ENCODE peak calls at places on chromosomes 2 and 18, in seven cellular contexts. One of them, this sample, is unnamed.

GRCh38 chr2:145930318-145930717 is 1410.4 kb upstream of the ZEB2 start:
- DNase-seq in GM20000: no peak
- DNase-seq in left cardiac atrium: no peak
- DNase-seq in fibroblast of mammary gland: no peak
- DNase-seq in dorsolateral prefrontal cortex: no peak
- DNase-seq in NT2/D1: no peak
- DNase-seq in adrenal gland: no peak
- DNase-seq in this sample: no peak

GRCh38 chr2:88857274-88857741 is 165.8 kb downstream of the RPIA start:
- DNase-seq in dorsolateral prefrontal cortex: no peak
- DNase-seq in fibroblast of mammary gland: no peak
- DNase-seq in GM20000: no peak
- DNase-seq in adrenal gland: no peak
- DNase-seq in NT2/D1: no peak
- DNase-seq in left cardiac atrium: no peak
- DNase-seq in this sample: no peak

GRCh38 chr2:233847248-233847898 is 7.0 kb downstream of the HJURP start:
- DNase-seq in adrenal gland: no peak
- DNase-seq in GM20000: no peak
- DNase-seq in left cardiac atrium: no peak
- DNase-seq in fibroblast of mammary gland: no peak
- DNase-seq in NT2/D1: no peak
- DNase-seq in dorsolateral prefrontal cortex: no peak
- DNase-seq in this sample: no peak

GRCh38 chr2:174835797-174836255 is 71.6 kb upstream of the CHRNA1 start:
- DNase-seq in fibroblast of mammary gland: peak; percentile 99
- DNase-seq in NT2/D1: peak; percentile 78
- DNase-seq in dorsolateral prefrontal cortex: no peak
- DNase-seq in adrenal gland: no peak
- DNase-seq in left cardiac atrium: no peak
- DNase-seq in GM20000: peak; percentile 21
- DNase-seq in this sample: peak; percentile 41

GRCh38 chr2:1990724-1991123 is 246.4 kb upstream of the PXDN start:
- DNase-seq in dorsolateral prefrontal cortex: peak; percentile 94
- DNase-seq in fibroblast of mammary gland: no peak
- DNase-seq in left cardiac atrium: peak; percentile 49
- DNase-seq in GM20000: no peak
- DNase-seq in NT2/D1: no peak
- DNase-seq in adrenal gland: peak; percentile 13
- DNase-seq in this sample: no peak

GRCh38 chr2:101253713-101254085 is 1.0 kb downstream of the CNOT11 start:
- DNase-seq in GM20000: no peak
- DNase-seq in fibroblast of mammary gland: peak; percentile 7
- DNase-seq in NT2/D1: no peak
- DNase-seq in dorsolateral prefrontal cortex: no peak
- DNase-seq in adrenal gland: no peak
- DNase-seq in left cardiac atrium: no peak
- DNase-seq in this sample: no peak

GRCh38 chr2:28906376-28906775 is 11.9 kb downstream of the WDR43 start:
- DNase-seq in NT2/D1: no peak
- DNase-seq in adrenal gland: no peak
- DNase-seq in dorsolateral prefrontal cortex: no peak
- DNase-seq in fibroblast of mammary gland: no peak
- DNase-seq in GM20000: no peak
- DNase-seq in left cardiac atrium: no peak
- DNase-seq in this sample: no peak

GRCh38 chr2:45626387-45627010 is 15.4 kb upstream of the SRBD1 start:
- DNase-seq in GM20000: no peak
- DNase-seq in adrenal gland: no peak
- DNase-seq in fibroblast of mammary gland: no peak
- DNase-seq in left cardiac atrium: no peak
- DNase-seq in NT2/D1: no peak
- DNase-seq in dorsolateral prefrontal cortex: no peak
- DNase-seq in this sample: no peak

GRCh38 chr2:200432296-200432695 is 77.6 kb downstream of the KCTD18 start:
- DNase-seq in dorsolateral prefrontal cortex: no peak
- DNase-seq in left cardiac atrium: no peak
- DNase-seq in NT2/D1: no peak
- DNase-seq in adrenal gland: no peak
- DNase-seq in GM20000: no peak
- DNase-seq in fibroblast of mammary gland: peak; percentile 77
- DNase-seq in this sample: no peak

GRCh38 chr2:215466097-215466909 is 30.4 kb upstream of the FN1 start:
- DNase-seq in fibroblast of mammary gland: peak; percentile 72
- DNase-seq in dorsolateral prefrontal cortex: no peak
- DNase-seq in NT2/D1: no peak
- DNase-seq in adrenal gland: no peak
- DNase-seq in GM20000: no peak
- DNase-seq in left cardiac atrium: peak; percentile 29
- DNase-seq in this sample: no peak

GRCh38 chr2:239465017-239466001 is 64.5 kb upstream of the HDAC4 start:
- DNase-seq in dorsolateral prefrontal cortex: peak; percentile 85
- DNase-seq in NT2/D1: no peak
- DNase-seq in adrenal gland: peak; percentile 91
- DNase-seq in GM20000: no peak
- DNase-seq in fibroblast of mammary gland: no peak
- DNase-seq in left cardiac atrium: peak; percentile 77
- DNase-seq in this sample: no peak

GRCh38 chr2:108182489-108182888 is 57.3 kb upstream of the SULT1C3 start:
- DNase-seq in fibroblast of mammary gland: peak; percentile 21
- DNase-seq in dorsolateral prefrontal cortex: no peak
- DNase-seq in GM20000: no peak
- DNase-seq in NT2/D1: peak; percentile 63
- DNase-seq in adrenal gland: peak; percentile 5
- DNase-seq in left cardiac atrium: no peak
- DNase-seq in this sample: no peak

GRCh38 chr18:39350916-39351315 is 1785.3 kb upstream of the CELF4 start:
- DNase-seq in NT2/D1: no peak
- DNase-seq in fibroblast of mammary gland: no peak
- DNase-seq in dorsolateral prefrontal cortex: no peak
- DNase-seq in left cardiac atrium: no peak
- DNase-seq in GM20000: no peak
- DNase-seq in adrenal gland: no peak
- DNase-seq in this sample: no peak

GRCh38 chr2:76268928-76269327 is 558.2 kb upstream of the GCFC2 start:
- DNase-seq in adrenal gland: peak; percentile 52
- DNase-seq in dorsolateral prefrontal cortex: no peak
- DNase-seq in NT2/D1: no peak
- DNase-seq in left cardiac atrium: no peak
- DNase-seq in fibroblast of mammary gland: peak; percentile 14
- DNase-seq in GM20000: no peak
- DNase-seq in this sample: no peak

GRCh38 chr18:79519751-79520472 is 124.2 kb downstream of the NFATC1 start:
- DNase-seq in NT2/D1: no peak
- DNase-seq in adrenal gland: no peak
- DNase-seq in GM20000: no peak
- DNase-seq in dorsolateral prefrontal cortex: peak; percentile 23
- DNase-seq in left cardiac atrium: no peak
- DNase-seq in fibroblast of mammary gland: no peak
- DNase-seq in this sample: no peak

GRCh38 chr2:127901339-127902072 is 15.8 kb upstream of the AMMECR1L start:
- DNase-seq in fibroblast of mammary gland: peak; percentile 57
- DNase-seq in GM20000: no peak
- DNase-seq in left cardiac atrium: peak; percentile 75
- DNase-seq in dorsolateral prefrontal cortex: peak; percentile 40
- DNase-seq in adrenal gland: peak; percentile 95
- DNase-seq in NT2/D1: no peak
- DNase-seq in this sample: no peak

GRCh38 chr2:112121682-112122254 is 16.4 kb upstream of the FBLN7 start:
- DNase-seq in NT2/D1: peak; percentile 36
- DNase-seq in GM20000: peak; percentile 19
- DNase-seq in left cardiac atrium: no peak
- DNase-seq in fibroblast of mammary gland: peak; percentile 70
- DNase-seq in adrenal gland: peak; percentile 57
- DNase-seq in dorsolateral prefrontal cortex: no peak
- DNase-seq in this sample: no peak

GRCh38 chr2:74454654-74455511 is at the start of gene INO80B:
- DNase-seq in adrenal gland: peak; percentile 97
- DNase-seq in left cardiac atrium: peak; percentile 95
- DNase-seq in GM20000: peak; percentile 86
- DNase-seq in dorsolateral prefrontal cortex: peak; percentile 96
- DNase-seq in fibroblast of mammary gland: peak; percentile 99
- DNase-seq in NT2/D1: peak; percentile 97
- DNase-seq in this sample: peak; percentile 93

GRCh38 chr18:56096861-56097260 is 508.9 kb upstream of the TCF4 start:
- DNase-seq in left cardiac atrium: no peak
- DNase-seq in GM20000: no peak
- DNase-seq in adrenal gland: no peak
- DNase-seq in fibroblast of mammary gland: no peak
- DNase-seq in NT2/D1: no peak
- DNase-seq in dorsolateral prefrontal cortex: no peak
- DNase-seq in this sample: no peak

GRCh38 chr2:208010501-208010900 is 14.8 kb downstream of the PLEKHM3 start:
- DNase-seq in left cardiac atrium: no peak
- DNase-seq in fibroblast of mammary gland: no peak
- DNase-seq in adrenal gland: no peak
- DNase-seq in NT2/D1: no peak
- DNase-seq in GM20000: no peak
- DNase-seq in dorsolateral prefrontal cortex: no peak
- DNase-seq in this sample: no peak

GRCh38 chr2:108612153-108612513 is 77.9 kb downstream of the LIMS1 start:
- DNase-seq in left cardiac atrium: no peak
- DNase-seq in adrenal gland: no peak
- DNase-seq in NT2/D1: no peak
- DNase-seq in fibroblast of mammary gland: peak; percentile 88
- DNase-seq in GM20000: peak; percentile 59
- DNase-seq in dorsolateral prefrontal cortex: no peak
- DNase-seq in this sample: no peak

GRCh38 chr2:218516614-218517013 is 51.5 kb downstream of the USP37 start:
- DNase-seq in GM20000: no peak
- DNase-seq in adrenal gland: no peak
- DNase-seq in dorsolateral prefrontal cortex: no peak
- DNase-seq in NT2/D1: peak; percentile 6
- DNase-seq in left cardiac atrium: no peak
- DNase-seq in fibroblast of mammary gland: peak; percentile 17
- DNase-seq in this sample: no peak

GRCh38 chr2:222752731-222753130 is 81.3 kb downstream of the MOGAT1 start:
- DNase-seq in left cardiac atrium: no peak
- DNase-seq in fibroblast of mammary gland: no peak
- DNase-seq in dorsolateral prefrontal cortex: no peak
- DNase-seq in adrenal gland: no peak
- DNase-seq in NT2/D1: no peak
- DNase-seq in GM20000: no peak
- DNase-seq in this sample: no peak

This sample was measured in hepatic stellate cell.